ENCODE peak calls at places on chromosomes 2 and 18, in six cellular contexts. One of them, this sample, is unnamed.

GRCh38 chr18:74353169-74353775 is 37.6 kb downstream of the C18orf63 start:
- DNase-seq in activated CD4-positive, alpha-beta memory T cell treated with anti-CD3 and anti-CD28 coated beads for 36 hours: peak
- DNase-seq in germinal center: peak
- DNase-seq in mucosa of gallbladder: peak
- DNase-seq in AG09319: peak
- DNase-seq in AG09309: peak
- DNase-seq in this sample: peak

GRCh38 chr2:66014450-66014849 is 420.5 kb upstream of the MEIS1 start:
- DNase-seq in activated CD4-positive, alpha-beta memory T cell treated with anti-CD3 and anti-CD28 coated beads for 36 hours: no peak
- DNase-seq in germinal center: no peak
- DNase-seq in mucosa of gallbladder: no peak
- DNase-seq in AG09319: no peak
- DNase-seq in AG09309: no peak
- DNase-seq in this sample: no peak

GRCh38 chr2:71844967-71845366 is 302.7 kb downstream of the CYP26B1 start:
- DNase-seq in activated CD4-positive, alpha-beta memory T cell treated with anti-CD3 and anti-CD28 coated beads for 36 hours: no peak
- DNase-seq in germinal center: no peak
- DNase-seq in mucosa of gallbladder: no peak
- DNase-seq in AG09319: no peak
- DNase-seq in AG09309: no peak
- DNase-seq in this sample: no peak

GRCh38 chr2:32772623-32773221 is 144.9 kb downstream of the TTC27 start:
- DNase-seq in activated CD4-positive, alpha-beta memory T cell treated with anti-CD3 and anti-CD28 coated beads for 36 hours: no peak
- DNase-seq in germinal center: peak
- DNase-seq in mucosa of gallbladder: no peak
- DNase-seq in AG09319: peak
- DNase-seq in AG09309: peak
- DNase-seq in this sample: peak

GRCh38 chr2:147440694-147441093 is 404.1 kb upstream of the ACVR2A start:
- DNase-seq in activated CD4-positive, alpha-beta memory T cell treated with anti-CD3 and anti-CD28 coated beads for 36 hours: no peak
- DNase-seq in germinal center: no peak
- DNase-seq in mucosa of gallbladder: no peak
- DNase-seq in AG09319: no peak
- DNase-seq in AG09309: no peak
- DNase-seq in this sample: no peak

GRCh38 chr18:48321121-48321520 is 88.1 kb downstream of the ZBTB7C start:
- DNase-seq in activated CD4-positive, alpha-beta memory T cell treated with anti-CD3 and anti-CD28 coated beads for 36 hours: no peak
- DNase-seq in germinal center: no peak
- DNase-seq in mucosa of gallbladder: no peak
- DNase-seq in AG09319: no peak
- DNase-seq in AG09309: no peak
- DNase-seq in this sample: no peak

GRCh38 chr2:127025357-127026062 is 81.4 kb downstream of the BIN1 start:
- DNase-seq in activated CD4-positive, alpha-beta memory T cell treated with anti-CD3 and anti-CD28 coated beads for 36 hours: peak
- DNase-seq in germinal center: peak
- DNase-seq in mucosa of gallbladder: peak
- DNase-seq in AG09319: peak
- DNase-seq in AG09309: peak
- DNase-seq in this sample: peak

GRCh38 chr2:135875491-135876065 is 665 bp downstream of the MCM6 start:
- DNase-seq in activated CD4-positive, alpha-beta memory T cell treated with anti-CD3 and anti-CD28 coated beads for 36 hours: peak
- DNase-seq in germinal center: peak
- DNase-seq in mucosa of gallbladder: peak
- DNase-seq in AG09319: peak
- DNase-seq in AG09309: peak
- DNase-seq in this sample: peak

GRCh38 chr2:121359937-121360565 is 75.0 kb upstream of the TFCP2L1 start:
- DNase-seq in activated CD4-positive, alpha-beta memory T cell treated with anti-CD3 and anti-CD28 coated beads for 36 hours: no peak
- DNase-seq in germinal center: no peak
- DNase-seq in mucosa of gallbladder: no peak
- DNase-seq in AG09319: no peak
- DNase-seq in AG09309: no peak
- DNase-seq in this sample: no peak

GRCh38 chr18:74806073-74806472 is 208.4 kb downstream of the ZNF407 start:
- DNase-seq in activated CD4-positive, alpha-beta memory T cell treated with anti-CD3 and anti-CD28 coated beads for 36 hours: no peak
- DNase-seq in germinal center: no peak
- DNase-seq in mucosa of gallbladder: no peak
- DNase-seq in AG09319: no peak
- DNase-seq in AG09309: no peak
- DNase-seq in this sample: no peak

GRCh38 chr18:27778441-27778840 is 398.5 kb downstream of the CDH2 start:
- DNase-seq in activated CD4-positive, alpha-beta memory T cell treated with anti-CD3 and anti-CD28 coated beads for 36 hours: no peak
- DNase-seq in germinal center: no peak
- DNase-seq in mucosa of gallbladder: no peak
- DNase-seq in AG09319: no peak
- DNase-seq in AG09309: no peak
- DNase-seq in this sample: no peak

GRCh38 chr2:168490015-168490874 is 34.2 kb downstream of the CERS6 start:
- DNase-seq in activated CD4-positive, alpha-beta memory T cell treated with anti-CD3 and anti-CD28 coated beads for 36 hours: peak
- DNase-seq in germinal center: no peak
- DNase-seq in mucosa of gallbladder: no peak
- DNase-seq in AG09319: no peak
- DNase-seq in AG09309: no peak
- DNase-seq in this sample: peak

GRCh38 chr2:133591164-133591563 is 22.9 kb upstream of the NCKAP5 start:
- DNase-seq in activated CD4-positive, alpha-beta memory T cell treated with anti-CD3 and anti-CD28 coated beads for 36 hours: no peak
- DNase-seq in germinal center: no peak
- DNase-seq in mucosa of gallbladder: peak
- DNase-seq in AG09319: no peak
- DNase-seq in AG09309: no peak
- DNase-seq in this sample: no peak

GRCh38 chr2:70089946-70090523 is 2.8 kb downstream of the PCBP1 start:
- DNase-seq in activated CD4-positive, alpha-beta memory T cell treated with anti-CD3 and anti-CD28 coated beads for 36 hours: no peak
- DNase-seq in germinal center: no peak
- DNase-seq in mucosa of gallbladder: no peak
- DNase-seq in AG09319: no peak
- DNase-seq in AG09309: no peak
- DNase-seq in this sample: no peak

GRCh38 chr18:3652380-3653262 is 202.6 kb downstream of the TGIF1 start:
- DNase-seq in activated CD4-positive, alpha-beta memory T cell treated with anti-CD3 and anti-CD28 coated beads for 36 hours: peak
- DNase-seq in germinal center: no peak
- DNase-seq in mucosa of gallbladder: peak
- DNase-seq in AG09319: peak
- DNase-seq in AG09309: peak
- DNase-seq in this sample: no peak

GRCh38 chr2:37323770-37324535 is 680 bp downstream of the PRKD3 start:
- DNase-seq in activated CD4-positive, alpha-beta memory T cell treated with anti-CD3 and anti-CD28 coated beads for 36 hours: peak
- DNase-seq in germinal center: peak
- DNase-seq in mucosa of gallbladder: peak
- DNase-seq in AG09319: no peak
- DNase-seq in AG09309: no peak
- DNase-seq in this sample: peak

GRCh38 chr2:23453936-23454460 is 69.0 kb downstream of the KLHL29 start:
- DNase-seq in activated CD4-positive, alpha-beta memory T cell treated with anti-CD3 and anti-CD28 coated beads for 36 hours: no peak
- DNase-seq in germinal center: no peak
- DNase-seq in mucosa of gallbladder: no peak
- DNase-seq in AG09319: no peak
- DNase-seq in AG09309: no peak
- DNase-seq in this sample: no peak

GRCh38 chr2:55408946-55409868 is 10.4 kb downstream of the CCDC88A start:
- DNase-seq in activated CD4-positive, alpha-beta memory T cell treated with anti-CD3 and anti-CD28 coated beads for 36 hours: no peak
- DNase-seq in germinal center: no peak
- DNase-seq in mucosa of gallbladder: no peak
- DNase-seq in AG09319: no peak
- DNase-seq in AG09309: no peak
- DNase-seq in this sample: no peak

GRCh38 chr2:241722896-241723454 is 11.5 kb upstream of the D2HGDH start:
- DNase-seq in activated CD4-positive, alpha-beta memory T cell treated with anti-CD3 and anti-CD28 coated beads for 36 hours: no peak
- DNase-seq in germinal center: no peak
- DNase-seq in mucosa of gallbladder: no peak
- DNase-seq in AG09319: no peak
- DNase-seq in AG09309: no peak
- DNase-seq in this sample: no peak

GRCh38 chr18:63850010-63850409 is 37.5 kb upstream of the SERPINB2 start:
- DNase-seq in activated CD4-positive, alpha-beta memory T cell treated with anti-CD3 and anti-CD28 coated beads for 36 hours: peak
- DNase-seq in germinal center: no peak
- DNase-seq in mucosa of gallbladder: no peak
- DNase-seq in AG09319: no peak
- DNase-seq in AG09309: no peak
- DNase-seq in this sample: peak

GRCh38 chr2:26465266-26465925 is 12.5 kb downstream of the OTOF start:
- DNase-seq in activated CD4-positive, alpha-beta memory T cell treated with anti-CD3 and anti-CD28 coated beads for 36 hours: no peak
- DNase-seq in germinal center: no peak
- DNase-seq in mucosa of gallbladder: no peak
- DNase-seq in AG09319: no peak
- DNase-seq in AG09309: no peak
- DNase-seq in this sample: no peak

GRCh38 chr2:108189316-108189715 is 50.5 kb upstream of the SULT1C3 start:
- DNase-seq in activated CD4-positive, alpha-beta memory T cell treated with anti-CD3 and anti-CD28 coated beads for 36 hours: no peak
- DNase-seq in germinal center: no peak
- DNase-seq in mucosa of gallbladder: no peak
- DNase-seq in AG09319: no peak
- DNase-seq in AG09309: no peak
- DNase-seq in this sample: no peak

GRCh38 chr2:112884869-112885502 is 26.0 kb upstream of the IL37 start:
- DNase-seq in activated CD4-positive, alpha-beta memory T cell treated with anti-CD3 and anti-CD28 coated beads for 36 hours: peak
- DNase-seq in germinal center: peak
- DNase-seq in mucosa of gallbladder: peak
- DNase-seq in AG09319: no peak
- DNase-seq in AG09309: no peak
- DNase-seq in this sample: peak

GRCh38 chr2:113700186-113700841 is 56.1 kb downstream of the SLC35F5 start:
- DNase-seq in activated CD4-positive, alpha-beta memory T cell treated with anti-CD3 and anti-CD28 coated beads for 36 hours: peak
- DNase-seq in germinal center: peak
- DNase-seq in mucosa of gallbladder: no peak
- DNase-seq in AG09319: no peak
- DNase-seq in AG09309: no peak
- DNase-seq in this sample: peak

GRCh38 chr2:202116686-202117085 is 43.6 kb downstream of the KIAA2012 start:
- DNase-seq in activated CD4-positive, alpha-beta memory T cell treated with anti-CD3 and anti-CD28 coated beads for 36 hours: no peak
- DNase-seq in germinal center: no peak
- DNase-seq in mucosa of gallbladder: no peak
- DNase-seq in AG09319: no peak
- DNase-seq in AG09309: no peak
- DNase-seq in this sample: no peak

GRCh38 chr2:189370719-189371118 is 70.6 kb upstream of the WDR75 start:
- DNase-seq in activated CD4-positive, alpha-beta memory T cell treated with anti-CD3 and anti-CD28 coated beads for 36 hours: no peak
- DNase-seq in germinal center: no peak
- DNase-seq in mucosa of gallbladder: no peak
- DNase-seq in AG09319: no peak
- DNase-seq in AG09309: no peak
- DNase-seq in this sample: no peak

GRCh38 chr2:12457831-12458230 is 258.9 kb upstream of the TRIB2 start:
- DNase-seq in activated CD4-positive, alpha-beta memory T cell treated with anti-CD3 and anti-CD28 coated beads for 36 hours: no peak
- DNase-seq in germinal center: no peak
- DNase-seq in mucosa of gallbladder: no peak
- DNase-seq in AG09319: no peak
- DNase-seq in AG09309: no peak
- DNase-seq in this sample: no peak

GRCh38 chr2:203484266-203485112 is 50.6 kb downstream of the RAPH1 start:
- DNase-seq in activated CD4-positive, alpha-beta memory T cell treated with anti-CD3 and anti-CD28 coated beads for 36 hours: peak
- DNase-seq in germinal center: peak
- DNase-seq in mucosa of gallbladder: no peak
- DNase-seq in AG09319: no peak
- DNase-seq in AG09309: no peak
- DNase-seq in this sample: peak

GRCh38 chr2:69201243-69201642 is 185.8 kb downstream of the GFPT1 start:
- DNase-seq in activated CD4-positive, alpha-beta memory T cell treated with anti-CD3 and anti-CD28 coated beads for 36 hours: no peak
- DNase-seq in germinal center: no peak
- DNase-seq in mucosa of gallbladder: no peak
- DNase-seq in AG09319: no peak
- DNase-seq in AG09309: no peak
- DNase-seq in this sample: no peak

GRCh38 chr2:26459991-26460612 is 17.8 kb downstream of the OTOF start:
- DNase-seq in activated CD4-positive, alpha-beta memory T cell treated with anti-CD3 and anti-CD28 coated beads for 36 hours: no peak
- DNase-seq in germinal center: no peak
- DNase-seq in mucosa of gallbladder: no peak
- DNase-seq in AG09319: no peak
- DNase-seq in AG09309: no peak
- DNase-seq in this sample: no peak

GRCh38 chr2:214410918-214411554 is at the start of gene VWC2L:
- DNase-seq in activated CD4-positive, alpha-beta memory T cell treated with anti-CD3 and anti-CD28 coated beads for 36 hours: peak
- DNase-seq in germinal center: no peak
- DNase-seq in mucosa of gallbladder: peak
- DNase-seq in AG09319: peak
- DNase-seq in AG09309: peak
- DNase-seq in this sample: peak

GRCh38 chr2:74374509-74375205 is 5.5 kb downstream of the DCTN1 start:
- DNase-seq in activated CD4-positive, alpha-beta memory T cell treated with anti-CD3 and anti-CD28 coated beads for 36 hours: no peak
- DNase-seq in germinal center: no peak
- DNase-seq in mucosa of gallbladder: peak
- DNase-seq in AG09319: peak
- DNase-seq in AG09309: no peak
- DNase-seq in this sample: no peak

This sample was measured in OCI-LY7.